ENCODE peak calls at places on chromosomes 5 and 9, in five cellular contexts. One of them, this sample, is unnamed.
A peak's percentile ranks its signal among the peaks of the same experiment; 100 is the strongest.

GRCh38 chr5:33287242-33287641 is 153.5 kb upstream of the TARS1 start:
- DNase-seq in NCI-H2081: no peak
- DNase-seq in HFFc6: no peak
- DNase-seq in stimulated activated CD4-positive, alpha-beta T cell treated with anti-CD3 and anti-CD28 coated beads, Interleukin-1b, Interleukin-23, amount 100 ng/mL, for 24 hours: no peak
- DNase-seq in Peyer's patch: no peak
- DNase-seq in this sample: no peak

GRCh38 chr9:127578952-127579853 is 32.9 kb upstream of the STXBP1 start:
- DNase-seq in Peyer's patch: peak; percentile 92
- DNase-seq in stimulated activated CD4-positive, alpha-beta T cell treated with anti-CD3 and anti-CD28 coated beads, Interleukin-1b, Interleukin-23, amount 100 ng/mL, for 24 hours: peak; percentile 64
- DNase-seq in HFFc6: peak; percentile 98
- DNase-seq in NCI-H2081: peak; percentile 86
- DNase-seq in this sample: no peak

GRCh38 chr5:159038907-159039306 is 60.8 kb downstream of the EBF1 start:
- DNase-seq in Peyer's patch: no peak
- DNase-seq in stimulated activated CD4-positive, alpha-beta T cell treated with anti-CD3 and anti-CD28 coated beads, Interleukin-1b, Interleukin-23, amount 100 ng/mL, for 24 hours: no peak
- DNase-seq in NCI-H2081: no peak
- DNase-seq in HFFc6: peak; percentile 36
- DNase-seq in this sample: no peak

GRCh38 chr5:66912787-66913186 is 283.8 kb downstream of the CD180 start:
- DNase-seq in stimulated activated CD4-positive, alpha-beta T cell treated with anti-CD3 and anti-CD28 coated beads, Interleukin-1b, Interleukin-23, amount 100 ng/mL, for 24 hours: no peak
- DNase-seq in NCI-H2081: no peak
- DNase-seq in HFFc6: no peak
- DNase-seq in Peyer's patch: no peak
- DNase-seq in this sample: no peak

GRCh38 chr5:108125771-108126511 is 256.0 kb downstream of the FBXL17 start:
- DNase-seq in Peyer's patch: no peak
- DNase-seq in stimulated activated CD4-positive, alpha-beta T cell treated with anti-CD3 and anti-CD28 coated beads, Interleukin-1b, Interleukin-23, amount 100 ng/mL, for 24 hours: no peak
- DNase-seq in HFFc6: no peak
- DNase-seq in NCI-H2081: no peak
- DNase-seq in this sample: no peak

GRCh38 chr9:1759901-1760300 is 255.2 kb upstream of the SMARCA2 start:
- DNase-seq in NCI-H2081: no peak
- DNase-seq in stimulated activated CD4-positive, alpha-beta T cell treated with anti-CD3 and anti-CD28 coated beads, Interleukin-1b, Interleukin-23, amount 100 ng/mL, for 24 hours: no peak
- DNase-seq in HFFc6: no peak
- DNase-seq in Peyer's patch: no peak
- DNase-seq in this sample: no peak

GRCh38 chr9:35097573-35097972 is 1.2 kb upstream of the PIGO start:
- DNase-seq in NCI-H2081: no peak
- DNase-seq in HFFc6: no peak
- DNase-seq in Peyer's patch: no peak
- DNase-seq in stimulated activated CD4-positive, alpha-beta T cell treated with anti-CD3 and anti-CD28 coated beads, Interleukin-1b, Interleukin-23, amount 100 ng/mL, for 24 hours: no peak
- DNase-seq in this sample: no peak

GRCh38 chr9:134065720-134066419 is 2.0 kb downstream of the BRD3 start:
- DNase-seq in Peyer's patch: peak; percentile 79
- DNase-seq in HFFc6: peak; percentile 70
- DNase-seq in NCI-H2081: no peak
- DNase-seq in stimulated activated CD4-positive, alpha-beta T cell treated with anti-CD3 and anti-CD28 coated beads, Interleukin-1b, Interleukin-23, amount 100 ng/mL, for 24 hours: peak; percentile 54
- DNase-seq in this sample: peak; percentile 90

GRCh38 chr5:1725641-1726468 is 73.8 kb downstream of the MRPL36 start:
- DNase-seq in stimulated activated CD4-positive, alpha-beta T cell treated with anti-CD3 and anti-CD28 coated beads, Interleukin-1b, Interleukin-23, amount 100 ng/mL, for 24 hours: no peak
- DNase-seq in HFFc6: no peak
- DNase-seq in Peyer's patch: peak; percentile 32
- DNase-seq in NCI-H2081: no peak
- DNase-seq in this sample: no peak

GRCh38 chr9:98927724-98928123 is 16.0 kb upstream of the COL15A1 start:
- DNase-seq in stimulated activated CD4-positive, alpha-beta T cell treated with anti-CD3 and anti-CD28 coated beads, Interleukin-1b, Interleukin-23, amount 100 ng/mL, for 24 hours: no peak
- DNase-seq in NCI-H2081: no peak
- DNase-seq in Peyer's patch: no peak
- DNase-seq in HFFc6: no peak
- DNase-seq in this sample: no peak

GRCh38 chr9:37056521-37056920 is 22.5 kb upstream of the PAX5 start:
- DNase-seq in HFFc6: no peak
- DNase-seq in NCI-H2081: no peak
- DNase-seq in stimulated activated CD4-positive, alpha-beta T cell treated with anti-CD3 and anti-CD28 coated beads, Interleukin-1b, Interleukin-23, amount 100 ng/mL, for 24 hours: no peak
- DNase-seq in Peyer's patch: no peak
- DNase-seq in this sample: no peak

GRCh38 chr9:16396389-16396788 is 474.1 kb downstream of the BNC2 start:
- DNase-seq in NCI-H2081: no peak
- DNase-seq in stimulated activated CD4-positive, alpha-beta T cell treated with anti-CD3 and anti-CD28 coated beads, Interleukin-1b, Interleukin-23, amount 100 ng/mL, for 24 hours: no peak
- DNase-seq in Peyer's patch: no peak
- DNase-seq in HFFc6: no peak
- DNase-seq in this sample: no peak

GRCh38 chr5:116563909-116564308 is 10.7 kb downstream of the SEMA6A start:
- DNase-seq in HFFc6: no peak
- DNase-seq in NCI-H2081: no peak
- DNase-seq in stimulated activated CD4-positive, alpha-beta T cell treated with anti-CD3 and anti-CD28 coated beads, Interleukin-1b, Interleukin-23, amount 100 ng/mL, for 24 hours: no peak
- DNase-seq in Peyer's patch: no peak
- DNase-seq in this sample: no peak

GRCh38 chr5:61768692-61769281 is 436.7 kb downstream of the ZSWIM6 start:
- DNase-seq in HFFc6: peak; percentile 25
- DNase-seq in NCI-H2081: peak; percentile 2
- DNase-seq in stimulated activated CD4-positive, alpha-beta T cell treated with anti-CD3 and anti-CD28 coated beads, Interleukin-1b, Interleukin-23, amount 100 ng/mL, for 24 hours: no peak
- DNase-seq in Peyer's patch: peak; percentile 61
- DNase-seq in this sample: peak; percentile 5

GRCh38 chr9:1606253-1606652 is 408.9 kb upstream of the SMARCA2 start:
- DNase-seq in NCI-H2081: no peak
- DNase-seq in Peyer's patch: no peak
- DNase-seq in HFFc6: no peak
- DNase-seq in stimulated activated CD4-positive, alpha-beta T cell treated with anti-CD3 and anti-CD28 coated beads, Interleukin-1b, Interleukin-23, amount 100 ng/mL, for 24 hours: no peak
- DNase-seq in this sample: no peak

GRCh38 chr5:180860273-180860886 is 696 bp downstream of the ZFP62 start:
- DNase-seq in NCI-H2081: peak; percentile 30
- DNase-seq in Peyer's patch: peak; percentile 74
- DNase-seq in HFFc6: no peak
- DNase-seq in stimulated activated CD4-positive, alpha-beta T cell treated with anti-CD3 and anti-CD28 coated beads, Interleukin-1b, Interleukin-23, amount 100 ng/mL, for 24 hours: no peak
- DNase-seq in this sample: peak; percentile 46

GRCh38 chr5:155978805-155979204 is 348.2 kb upstream of the SGCD start:
- DNase-seq in stimulated activated CD4-positive, alpha-beta T cell treated with anti-CD3 and anti-CD28 coated beads, Interleukin-1b, Interleukin-23, amount 100 ng/mL, for 24 hours: no peak
- DNase-seq in Peyer's patch: no peak
- DNase-seq in HFFc6: no peak
- DNase-seq in NCI-H2081: no peak
- DNase-seq in this sample: no peak

GRCh38 chr5:19886123-19886921 is 101.7 kb downstream of the CDH18 start:
- DNase-seq in HFFc6: peak; percentile 84
- DNase-seq in NCI-H2081: peak; percentile 67
- DNase-seq in Peyer's patch: no peak
- DNase-seq in stimulated activated CD4-positive, alpha-beta T cell treated with anti-CD3 and anti-CD28 coated beads, Interleukin-1b, Interleukin-23, amount 100 ng/mL, for 24 hours: no peak
- DNase-seq in this sample: no peak

GRCh38 chr5:52783226-52783959 is 4.3 kb upstream of the ITGA1 start:
- DNase-seq in stimulated activated CD4-positive, alpha-beta T cell treated with anti-CD3 and anti-CD28 coated beads, Interleukin-1b, Interleukin-23, amount 100 ng/mL, for 24 hours: no peak
- DNase-seq in NCI-H2081: no peak
- DNase-seq in HFFc6: peak; percentile 40
- DNase-seq in Peyer's patch: peak; percentile 49
- DNase-seq in this sample: no peak

GRCh38 chr5:150960791-150961396 is 56.1 kb upstream of the ZNF300 start:
- DNase-seq in Peyer's patch: no peak
- DNase-seq in HFFc6: no peak
- DNase-seq in NCI-H2081: no peak
- DNase-seq in stimulated activated CD4-positive, alpha-beta T cell treated with anti-CD3 and anti-CD28 coated beads, Interleukin-1b, Interleukin-23, amount 100 ng/mL, for 24 hours: no peak
- DNase-seq in this sample: no peak

GRCh38 chr5:84242286-84242685 is 142.4 kb downstream of the EDIL3 start:
- DNase-seq in NCI-H2081: no peak
- DNase-seq in Peyer's patch: no peak
- DNase-seq in stimulated activated CD4-positive, alpha-beta T cell treated with anti-CD3 and anti-CD28 coated beads, Interleukin-1b, Interleukin-23, amount 100 ng/mL, for 24 hours: no peak
- DNase-seq in HFFc6: no peak
- DNase-seq in this sample: no peak

GRCh38 chr9:111036068-111036789 is 2.0 kb downstream of the LPAR1 start:
- DNase-seq in NCI-H2081: no peak
- DNase-seq in HFFc6: peak; percentile 47
- DNase-seq in Peyer's patch: peak; percentile 85
- DNase-seq in stimulated activated CD4-positive, alpha-beta T cell treated with anti-CD3 and anti-CD28 coated beads, Interleukin-1b, Interleukin-23, amount 100 ng/mL, for 24 hours: no peak
- DNase-seq in this sample: no peak

GRCh38 chr9:121738969-121739368 is 87.5 kb downstream of the DAB2IP start:
- DNase-seq in NCI-H2081: no peak
- DNase-seq in HFFc6: no peak
- DNase-seq in Peyer's patch: no peak
- DNase-seq in stimulated activated CD4-positive, alpha-beta T cell treated with anti-CD3 and anti-CD28 coated beads, Interleukin-1b, Interleukin-23, amount 100 ng/mL, for 24 hours: no peak
- DNase-seq in this sample: no peak

GRCh38 chr5:109451161-109451560 is 41.4 kb upstream of the PJA2 start:
- DNase-seq in Peyer's patch: no peak
- DNase-seq in NCI-H2081: no peak
- DNase-seq in HFFc6: no peak
- DNase-seq in stimulated activated CD4-positive, alpha-beta T cell treated with anti-CD3 and anti-CD28 coated beads, Interleukin-1b, Interleukin-23, amount 100 ng/mL, for 24 hours: no peak
- DNase-seq in this sample: no peak

GRCh38 chr9:129231022-129231739 is 53.1 kb upstream of the IER5L start:
- DNase-seq in stimulated activated CD4-positive, alpha-beta T cell treated with anti-CD3 and anti-CD28 coated beads, Interleukin-1b, Interleukin-23, amount 100 ng/mL, for 24 hours: no peak
- DNase-seq in HFFc6: no peak
- DNase-seq in Peyer's patch: no peak
- DNase-seq in NCI-H2081: no peak
- DNase-seq in this sample: no peak

GRCh38 chr9:120391691-120392090 is 188.3 kb downstream of the CDK5RAP2 start:
- DNase-seq in stimulated activated CD4-positive, alpha-beta T cell treated with anti-CD3 and anti-CD28 coated beads, Interleukin-1b, Interleukin-23, amount 100 ng/mL, for 24 hours: no peak
- DNase-seq in Peyer's patch: no peak
- DNase-seq in NCI-H2081: no peak
- DNase-seq in HFFc6: no peak
- DNase-seq in this sample: no peak

GRCh38 chr5:148791334-148791667 is 35.1 kb upstream of the ADRB2 start:
- DNase-seq in stimulated activated CD4-positive, alpha-beta T cell treated with anti-CD3 and anti-CD28 coated beads, Interleukin-1b, Interleukin-23, amount 100 ng/mL, for 24 hours: peak; percentile 40
- DNase-seq in HFFc6: peak; percentile 38
- DNase-seq in NCI-H2081: no peak
- DNase-seq in Peyer's patch: no peak
- DNase-seq in this sample: no peak

GRCh38 chr5:10031817-10032216 is 217.9 kb downstream of the ATPSCKMT start:
- DNase-seq in HFFc6: no peak
- DNase-seq in stimulated activated CD4-positive, alpha-beta T cell treated with anti-CD3 and anti-CD28 coated beads, Interleukin-1b, Interleukin-23, amount 100 ng/mL, for 24 hours: no peak
- DNase-seq in Peyer's patch: no peak
- DNase-seq in NCI-H2081: no peak
- DNase-seq in this sample: no peak

GRCh38 chr9:122075135-122076030 is 17.7 kb downstream of the TTLL11 start:
- DNase-seq in stimulated activated CD4-positive, alpha-beta T cell treated with anti-CD3 and anti-CD28 coated beads, Interleukin-1b, Interleukin-23, amount 100 ng/mL, for 24 hours: no peak
- DNase-seq in Peyer's patch: no peak
- DNase-seq in HFFc6: peak; percentile 18
- DNase-seq in NCI-H2081: no peak
- DNase-seq in this sample: no peak

GRCh38 chr5:144219869-144220268 is 49.2 kb downstream of the KCTD16 start:
- DNase-seq in HFFc6: no peak
- DNase-seq in NCI-H2081: no peak
- DNase-seq in stimulated activated CD4-positive, alpha-beta T cell treated with anti-CD3 and anti-CD28 coated beads, Interleukin-1b, Interleukin-23, amount 100 ng/mL, for 24 hours: no peak
- DNase-seq in Peyer's patch: no peak
- DNase-seq in this sample: no peak

GRCh38 chr5:142726188-142726731 is 40.4 kb upstream of the FGF1 start:
- DNase-seq in NCI-H2081: no peak
- DNase-seq in stimulated activated CD4-positive, alpha-beta T cell treated with anti-CD3 and anti-CD28 coated beads, Interleukin-1b, Interleukin-23, amount 100 ng/mL, for 24 hours: no peak
- DNase-seq in HFFc6: peak; percentile 93
- DNase-seq in Peyer's patch: no peak
- DNase-seq in this sample: no peak

GRCh38 chr5:154444559-154445421 is 1.0 kb upstream of the SAP30L start:
- DNase-seq in Peyer's patch: peak; percentile 49
- DNase-seq in stimulated activated CD4-positive, alpha-beta T cell treated with anti-CD3 and anti-CD28 coated beads, Interleukin-1b, Interleukin-23, amount 100 ng/mL, for 24 hours: no peak
- DNase-seq in HFFc6: no peak
- DNase-seq in NCI-H2081: no peak
- DNase-seq in this sample: peak; percentile 21